ENCODE peak calls at places on chromosomes 3 and 15, in eight cellular contexts. P is epithelial cell of proximal tubule; T is hypothalamus; H is BE2C; U is activated naive CD4-positive, alpha-beta T cell; A is A549; W is GM19239; N is activated T-helper 1 cell treated with anti-CD3 and anti-CD28 coated beads, Interleukin-12 subunit alpha, Interleukin-12 subunit beta, Interleukin-2, Interleukin-4 antibody, amounts not matched to agents 30 ng/mL and 10 ng/mL and 1 ng/mL, durations not matched to agents 14 hours and 24 hours and 36 hours. L is an unnamed sample.
A peak's percentile ranks its signal among the peaks of the same experiment; 100 is the strongest.

GRCh38 chr3:139121513-139122220 is 77.0 kb upstream of the PRR23C start:
- DNase-seq in H (no peak), A (no peak), T (no peak), W (no peak), P (no peak), U (no peak), N (no peak), L (no peak)

GRCh38 chr15:74653426-74654082 is 37.9 kb downstream of the CLK3 start:
- DNase-seq in W (no peak), P (peak; percentile 54), A (no peak), U (no peak), T (no peak), H (no peak), N (no peak), L (no peak)

GRCh38 chr3:23203651-23204111 is 554 bp downstream of the UBE2E2 start:
- DNase-seq in N (no peak), H (no peak), W (no peak), A (peak; percentile 14), T (peak; percentile 33), U (no peak), P (no peak), L (peak; percentile 32)

GRCh38 chr15:49814709-49815108 is 193.9 kb downstream of the DTWD1 start:
- DNase-seq in W (no peak), P (no peak), N (no peak), A (no peak), H (no peak), U (no peak), T (no peak), L (no peak)

GRCh38 chr3:183807329-183807728 is 18.0 kb downstream of the MAP6D1 start:
- DNase-seq in A (no peak), T (no peak), N (no peak), P (no peak), U (no peak), H (no peak), W (no peak), L (no peak)

GRCh38 chr3:14523792-14524191 is 16.4 kb downstream of the GRIP2 start:
- DNase-seq in W (no peak), U (no peak), A (no peak), N (no peak), P (no peak), T (no peak), H (no peak), L (no peak)

GRCh38 chr3:182787302-182788036 is 5.8 kb upstream of the ATP11B start:
- DNase-seq in U (no peak), P (no peak), W (no peak), H (no peak), A (no peak), T (no peak), N (no peak), L (no peak)

GRCh38 chr3:46423588-46423987 is 16.5 kb downstream of the CCRL2 start:
- DNase-seq in H (no peak), P (peak; percentile 59), T (no peak), W (no peak), N (no peak), U (no peak), A (no peak), L (no peak)

GRCh38 chr15:69861331-69862171 is 236.2 kb downstream of the TLE3 start:
- DNase-seq in P (peak; percentile 32), T (no peak), A (no peak), N (no peak), W (no peak), U (no peak), H (no peak), L (no peak)

GRCh38 chr3:64518496-64518895 is 169.3 kb downstream of the ADAMTS9 start:
- DNase-seq in U (no peak), P (no peak), A (no peak), N (no peak), W (no peak), T (no peak), H (no peak), L (no peak)

GRCh38 chr3:191889781-191890180 is 428.8 kb downstream of the PYDC2 start:
- DNase-seq in N (no peak), P (no peak), W (no peak), H (no peak), A (no peak), U (no peak), T (no peak), L (no peak)

GRCh38 chr3:183295211-183295610 is 42.2 kb downstream of the B3GNT5 start:
- DNase-seq in H (no peak), W (no peak), P (no peak), U (no peak), T (no peak), A (no peak), N (no peak), L (no peak)

GRCh38 chr3:120111898-120112297 is 17.7 kb upstream of the GSK3B start:
- DNase-seq in H (no peak), T (no peak), W (no peak), U (no peak), N (no peak), P (no peak), A (no peak), L (no peak)

GRCh38 chr15:39413558-39413957 is 167.3 kb upstream of the THBS1 start:
- DNase-seq in P (no peak), U (no peak), A (no peak), N (no peak), W (no peak), T (no peak), H (no peak), L (peak; percentile 35)

GRCh38 chr15:78838480-78838879 is 27.2 kb upstream of the ADAMTS7 start:
- DNase-seq in A (no peak), H (no peak), U (no peak), W (no peak), P (no peak), N (no peak), T (no peak), L (no peak)

GRCh38 chr3:48635222-48636021 is at the start of gene SLC26A6:
- DNase-seq in U (peak; percentile 77), T (peak; percentile 97), P (peak; percentile 47), W (peak; percentile 99), N (peak; percentile 96), H (peak; percentile 95), A (peak; percentile 98), L (peak; percentile 100)

GRCh38 chr3:52039846-52040245 is 16.5 kb downstream of the DUSP7 start:
- DNase-seq in N (no peak), T (peak; percentile 98), W (no peak), A (no peak), P (no peak), H (no peak), U (no peak), L (no peak)

L was measured in GM13976.